ENCODE peak calls at places on chromosomes 13 and 19, in eight cellular contexts. B is Peyer's patch, Q is A172, F is endothelial cell, W is upper lobe of right lung, K is germinal center, U is astrocyte of the cerebellum, N is mesendoderm. P is an unnamed sample.

GRCh38 chr19:32458500-32459123 is 53.0 kb downstream of the DPY19L3 start:
- DNase-seq in B (no peak), Q (peak), F (no peak), W (no peak), K (no peak), U (no peak), N (no peak), P (no peak)

GRCh38 chr13:80716610-80717081 is 375.7 kb upstream of the SPRY2 start:
- DNase-seq in B (peak), Q (no peak), F (no peak), W (peak), K (no peak), U (no peak), N (no peak), P (no peak)

GRCh38 chr19:50794074-50794777 is 4.0 kb downstream of the ACP4 start:
- DNase-seq in B (peak), Q (no peak), F (no peak), W (no peak), K (no peak), U (no peak), N (no peak), P (no peak)

GRCh38 chr19:33266971-33267484 is 35.3 kb downstream of the CEBPA start:
- DNase-seq in B (no peak), Q (no peak), F (no peak), W (no peak), K (no peak), U (no peak), N (no peak), P (no peak)

GRCh38 chr19:39768334-39768733 is 10.3 kb upstream of the LEUTX start:
- DNase-seq in B (no peak), Q (no peak), F (no peak), W (no peak), K (no peak), U (no peak), N (no peak), P (no peak)

GRCh38 chr13:101398191-101398590 is 18.1 kb downstream of the NALCN start:
- DNase-seq in B (no peak), Q (peak), F (no peak), W (no peak), K (no peak), U (no peak), N (no peak), P (no peak)

GRCh38 chr13:44713793-44714469 is 137.8 kb upstream of the TSC22D1 start:
- DNase-seq in B (no peak), Q (peak), F (no peak), W (no peak), K (no peak), U (peak), N (peak), P (peak)

GRCh38 chr19:12113121-12113520 is 27.0 kb downstream of the ZNF20 start:
- DNase-seq in B (no peak), Q (peak), F (no peak), W (no peak), K (no peak), U (no peak), N (no peak), P (no peak)

GRCh38 chr13:64083396-64083795 is 2667.7 kb upstream of the PCDH20 start:
- DNase-seq in B (no peak), Q (no peak), F (no peak), W (no peak), K (no peak), U (no peak), N (no peak), P (no peak)

GRCh38 chr13:32267836-32268439 is 47.2 kb downstream of the ZAR1L start:
- DNase-seq in B (peak), Q (no peak), F (no peak), W (peak), K (peak), U (no peak), N (peak), P (peak)

GRCh38 chr19:4454952-4455738 is 2.4 kb downstream of the UBXN6 start:
- DNase-seq in B (no peak), Q (peak), F (no peak), W (no peak), K (no peak), U (no peak), N (no peak), P (peak)

GRCh38 chr19:58218899-58219298 is 9.8 kb upstream of the ZNF544 start:
- DNase-seq in B (no peak), Q (no peak), F (peak), W (no peak), K (no peak), U (no peak), N (peak), P (no peak)

GRCh38 chr13:32905063-32905863 is 111.0 kb upstream of the KL start:
- DNase-seq in B (no peak), Q (peak), F (no peak), W (no peak), K (peak), U (no peak), N (peak), P (peak)

GRCh38 chr13:49858183-49858856 is 65.8 kb upstream of the KPNA3 start:
- DNase-seq in B (no peak), Q (peak), F (no peak), W (no peak), K (no peak), U (peak), N (no peak), P (peak)

GRCh38 chr19:48746738-48747575 is at the start of gene IZUMO1:
- DNase-seq in B (peak), Q (peak), F (peak), W (peak), K (peak), U (peak), N (peak), P (peak)

GRCh38 chr13:113669871-113670341 is 2.9 kb downstream of the GRK1 start:
- DNase-seq in B (no peak), Q (no peak), F (no peak), W (peak), K (no peak), U (no peak), N (no peak), P (no peak)

GRCh38 chr13:74026753-74027152 is 107.5 kb downstream of the KLF12 start:
- DNase-seq in B (peak), Q (peak), F (peak), W (no peak), K (peak), U (peak), N (peak), P (no peak)

GRCh38 chr19:28899703-28900102 is 313.2 kb downstream of the UQCRFS1 start:
- DNase-seq in B (no peak), Q (no peak), F (no peak), W (no peak), K (no peak), U (no peak), N (no peak), P (no peak)

GRCh38 chr13:44151474-44151873 is 222.2 kb upstream of the SERP2 start:
- DNase-seq in B (no peak), Q (no peak), F (no peak), W (no peak), K (no peak), U (no peak), N (no peak), P (no peak)

GRCh38 chr19:21823224-21823623 is 12.8 kb downstream of the ZNF43 start:
- DNase-seq in B (no peak), Q (no peak), F (no peak), W (no peak), K (no peak), U (no peak), N (no peak), P (no peak)

GRCh38 chr13:24161010-24161775 is 673 bp downstream of the SPATA13 start:
- DNase-seq in B (peak), Q (no peak), F (peak), W (no peak), K (peak), U (no peak), N (peak), P (peak)

GRCh38 chr19:49655570-49656455 is 9.8 kb downstream of the IRF3 start:
- DNase-seq in B (no peak), Q (no peak), F (no peak), W (no peak), K (no peak), U (no peak), N (no peak), P (no peak)

GRCh38 chr19:6524326-6524725 is 6.5 kb upstream of the TNFSF9 start:
- DNase-seq in B (no peak), Q (no peak), F (no peak), W (no peak), K (no peak), U (no peak), N (no peak), P (no peak)

GRCh38 chr19:53823380-53824120 is 564 bp downstream of the NLRP12 start:
- DNase-seq in B (no peak), Q (no peak), F (no peak), W (no peak), K (no peak), U (no peak), N (peak), P (no peak)

GRCh38 chr13:83325454-83325853 is 556.8 kb downstream of the SLITRK1 start:
- DNase-seq in B (no peak), Q (no peak), F (no peak), W (no peak), K (no peak), U (peak), N (peak), P (peak)

GRCh38 chr19:37655689-37656491 is 625 bp upstream of the ZFP30 start:
- DNase-seq in B (peak), Q (peak), F (peak), W (peak), K (peak), U (peak), N (peak), P (peak)

GRCh38 chr19:12331211-12331941 is 2.1 kb downstream of the ZNF563 start:
- DNase-seq in B (peak), Q (no peak), F (no peak), W (no peak), K (peak), U (no peak), N (no peak), P (no peak)

GRCh38 chr19:48400018-48400742 is 6.7 kb downstream of the GRIN2D start:
- DNase-seq in B (peak), Q (peak), F (peak), W (no peak), K (no peak), U (no peak), N (peak), P (peak)

GRCh38 chr19:543912-544608 is at the start of gene GZMM:
- DNase-seq in B (peak), Q (no peak), F (no peak), W (no peak), K (no peak), U (no peak), N (no peak), P (no peak)

GRCh38 chr13:96159731-96160130 is 69.8 kb downstream of the HS6ST3 start:
- DNase-seq in B (no peak), Q (no peak), F (no peak), W (no peak), K (no peak), U (no peak), N (no peak), P (no peak)

GRCh38 chr19:6222884-6223283 is 56.9 kb downstream of the MLLT1 start:
- DNase-seq in B (no peak), Q (peak), F (no peak), W (no peak), K (no peak), U (no peak), N (no peak), P (no peak)

P was measured in GM03348.